ENCODE peak calls at places on chromosome 14, in five cellular contexts. R is body of pancreas; Z is CD8-positive, alpha-beta T cell; J is HCT116; O is thyroid gland. X is an unnamed sample.

GRCh38 chr14:96888593-96888992 is 91.4 kb downstream of the VRK1 start:
- DNase-seq in O (peak), Z (no peak), J (no peak), R (no peak), X (peak)

GRCh38 chr14:64117671-64118402 is 176.3 kb downstream of the ESR2 start:
- DNase-seq in Z (no peak), R (peak), O (peak), J (no peak), X (no peak)

GRCh38 chr14:35576260-35576659 is 42.3 kb downstream of the INSM2 start:
- DNase-seq in Z (no peak), R (no peak), O (no peak), J (no peak), X (peak)

GRCh38 chr14:85474431-85474830 is 55.5 kb upstream of the FLRT2 start:
- DNase-seq in O (no peak), J (no peak), R (no peak), Z (no peak), X (no peak)

GRCh38 chr14:102777711-102778615 is 714 bp downstream of the TRAF3 start:
- DNase-seq in J (no peak), Z (peak), O (peak), R (no peak), X (no peak)

GRCh38 chr14:31944256-31945073 is 132.6 kb upstream of the ARHGAP5 start:
- DNase-seq in O (no peak), R (no peak), Z (no peak), J (no peak), X (no peak)

GRCh38 chr14:32077081-32078029 is at the start of gene ARHGAP5:
- DNase-seq in J (no peak), O (no peak), Z (peak), R (peak), X (no peak)

GRCh38 chr14:99921431-99921830 is 128.2 kb downstream of the EML1 start:
- DNase-seq in R (no peak), J (no peak), Z (no peak), O (no peak), X (no peak)

GRCh38 chr14:98715054-98715453 is 556.9 kb downstream of the BCL11B start:
- DNase-seq in R (no peak), O (no peak), Z (no peak), J (no peak), X (no peak)

GRCh38 chr14:99402283-99402648 is 78.4 kb downstream of the SETD3 start:
- DNase-seq in O (no peak), Z (no peak), J (no peak), R (no peak), X (no peak)

GRCh38 chr14:92513966-92514843 is 624 bp downstream of the RIN3 start:
- DNase-seq in R (no peak), O (no peak), J (no peak), Z (peak), X (no peak)

GRCh38 chr14:54216827-54217226 is 180.0 kb upstream of the CDKN3 start:
- DNase-seq in J (no peak), R (no peak), Z (no peak), O (no peak), X (no peak)

GRCh38 chr14:83757896-83758295 is 1772.0 kb upstream of the FLRT2 start:
- DNase-seq in Z (no peak), R (no peak), J (no peak), O (no peak), X (no peak)

GRCh38 chr14:106556665-106557289 is 1030.4 kb downstream of the TMEM121 start:
- DNase-seq in Z (peak), R (peak), O (peak), J (no peak), X (peak)

GRCh38 chr14:102926104-102926503 is 3.6 kb downstream of the AMN start:
- DNase-seq in O (no peak), Z (no peak), R (no peak), J (no peak), X (no peak)

GRCh38 chr14:96940009-96940408 is 142.8 kb downstream of the VRK1 start:
- DNase-seq in O (no peak), R (no peak), J (no peak), Z (no peak), X (no peak)

GRCh38 chr14:64703393-64704144 is 655 bp upstream of the PLEKHG3 start:
- DNase-seq in Z (no peak), J (no peak), R (no peak), O (no peak), X (peak)

GRCh38 chr14:51922624-51923023 is 62.2 kb downstream of the GNG2 start:
- DNase-seq in R (no peak), O (no peak), Z (no peak), J (no peak), X (no peak)

GRCh38 chr14:77158175-77158908 is 16.8 kb upstream of the ZDHHC22 start:
- DNase-seq in O (peak), Z (no peak), R (no peak), J (no peak), X (no peak)

GRCh38 chr14:51424569-51425251 is 184.7 kb downstream of the TMX1 start:
- DNase-seq in J (no peak), R (no peak), Z (no peak), O (no peak), X (no peak)

GRCh38 chr14:65224799-65225198 is 122.5 kb upstream of the MAX start:
- DNase-seq in R (peak), O (no peak), Z (no peak), J (no peak), X (no peak)

GRCh38 chr14:101791919-101792572 is 30.5 kb downstream of the PPP2R5C start:
- DNase-seq in Z (no peak), O (no peak), R (no peak), J (no peak), X (no peak)

GRCh38 chr14:73751157-73751691 is 37.0 kb upstream of the PNMA1 start:
- DNase-seq in O (peak), R (no peak), Z (no peak), J (no peak), X (no peak)

GRCh38 chr14:23125933-23126524 is 7.0 kb upstream of the CEBPE start:
- DNase-seq in J (no peak), Z (no peak), R (no peak), O (peak), X (no peak)

GRCh38 chr14:23725980-23726746 is 90.0 kb downstream of the DHRS2 start:
- DNase-seq in O (no peak), Z (no peak), J (no peak), R (no peak), X (no peak)

GRCh38 chr14:53519137-53519536 is 366.0 kb upstream of the DDHD1 start:
- DNase-seq in R (no peak), Z (no peak), O (no peak), J (no peak), X (no peak)

GRCh38 chr14:76413962-76414665 is 38.2 kb downstream of the ESRRB start:
- DNase-seq in O (no peak), J (no peak), Z (no peak), R (no peak), X (no peak)

GRCh38 chr14:47269788-47270492 is 405.5 kb downstream of the MDGA2 start:
- DNase-seq in R (no peak), J (no peak), Z (no peak), O (no peak), X (no peak)

GRCh38 chr14:55976619-55977018 is 141.6 kb upstream of the PELI2 start:
- DNase-seq in R (peak), O (no peak), Z (no peak), J (no peak), X (no peak)

GRCh38 chr14:71286126-71286525 is 378.9 kb downstream of the PCNX1 start:
- DNase-seq in Z (no peak), R (no peak), O (no peak), J (no peak), X (no peak)

GRCh38 chr14:20008156-20008555 is 6.2 kb downstream of the OR4Q2 start:
- DNase-seq in J (no peak), O (no peak), R (no peak), Z (no peak), X (no peak)

GRCh38 chr14:60647837-60648168 is 1.5 kb downstream of the SIX1 start:
- DNase-seq in R (no peak), O (no peak), Z (no peak), J (no peak), X (no peak)
- H3K4me3 ChIP-seq in R (no peak), O (peak), Z (peak), J (peak), X (peak)

DNA sequence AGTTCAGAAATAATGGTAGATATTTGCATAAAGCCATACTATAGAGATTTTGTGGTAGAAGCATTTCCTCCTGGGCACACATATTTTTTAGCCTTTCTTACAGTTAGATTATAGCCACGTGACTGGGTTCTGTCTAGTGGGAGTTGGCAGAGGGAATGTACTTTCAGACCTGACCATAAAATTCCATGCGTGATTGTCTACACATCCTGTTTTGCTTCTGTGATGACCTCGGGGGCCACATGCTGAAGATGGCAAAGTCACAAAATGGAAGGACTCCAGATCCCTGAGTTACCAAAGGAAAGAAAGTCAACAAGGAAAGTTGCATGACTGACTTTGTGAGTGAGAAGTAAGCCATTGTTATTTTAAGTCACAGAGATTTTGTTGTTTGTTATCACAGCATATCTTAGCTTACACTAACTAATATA is 14.6 kb upstream of the MIA2 start:
- DNase-seq in R (no peak), J (peak), O (no peak), Z (no peak), X (no peak)
- H3K27ac ChIP-seq in R (no peak), J (peak), O (no peak), Z (no peak), X (no peak)

GRCh38 chr14:93736378-93737014 is 51.8 kb downstream of the PRIMA1 start:
- DNase-seq in R (no peak), O (no peak), J (no peak), Z (no peak), X (peak)
- TF ChIP-seq CTCF in R (peak), O (no peak), J (peak), Z (no peak), X (peak)

DNA sequence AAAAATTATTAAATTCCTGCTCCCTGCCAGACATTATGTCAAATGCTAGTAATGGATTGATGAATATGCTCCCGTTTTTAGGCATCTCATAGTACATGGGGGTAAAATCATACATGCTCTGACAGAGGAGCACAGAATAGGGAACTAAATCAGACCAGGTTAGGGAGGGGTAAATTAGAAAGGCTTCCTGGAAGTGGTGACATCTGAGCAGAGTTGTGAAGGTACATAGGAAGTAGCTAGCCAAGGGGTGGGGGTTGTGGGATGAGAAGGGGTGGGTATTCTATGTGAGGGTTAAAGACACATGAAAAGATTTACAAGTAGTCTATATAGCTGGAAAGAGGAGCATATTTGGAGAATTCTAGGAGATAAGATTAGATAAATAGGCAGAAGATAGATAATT is 171.7 kb upstream of the FBXO33 start:
- DNase-seq in Z (no peak), J (no peak), O (no peak), R (no peak), X (no peak)
- H3K4me3 ChIP-seq in Z (no peak), J (no peak), O (no peak), R (no peak), X (no peak)

GRCh38 chr14:90000935-90001334 is 45.2 kb downstream of the TDP1 start:
- DNase-seq in J (no peak), O (no peak), R (no peak), Z (no peak), X (no peak)

GRCh38 chr14:89992273-89992672 is 36.5 kb downstream of the TDP1 start:
- DNase-seq in Z (no peak), R (no peak), J (no peak), O (no peak), X (no peak)

DNA sequence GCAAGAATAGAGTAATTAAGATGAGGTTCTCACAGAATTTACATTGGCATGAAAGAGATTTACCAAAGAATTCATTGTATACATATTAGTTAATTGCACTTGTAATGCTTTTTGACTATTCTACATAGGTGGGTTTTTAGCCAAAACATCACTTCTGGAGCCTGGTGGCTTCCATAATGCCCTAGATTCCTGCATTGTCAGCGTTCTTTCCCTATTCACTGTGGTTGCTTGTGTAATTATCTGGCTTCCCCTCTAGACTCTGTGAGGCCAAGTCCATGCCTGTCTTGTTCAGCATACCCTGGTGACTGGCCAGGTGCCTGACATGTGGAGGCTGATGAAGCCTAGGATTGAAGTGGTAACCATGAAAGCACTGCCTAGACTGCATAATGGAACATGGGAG is 41.2 kb downstream of the TDP1 start:
- DNase-seq in J (no peak), O (no peak), R (no peak), Z (no peak), X (no peak)
- H3K27ac ChIP-seq in J (no peak), O (no peak), R (no peak), Z (no peak), X (no peak)

X was measured in WERI-Rb-1.